ENCODE peak calls at places on chromosomes 11 and 22, in seven cellular contexts. One of them, this sample, is unnamed.

GRCh38 chr11:32821517-32821916 is 8.2 kb upstream of the PRRG4 start:
- DNase-seq in Caco-2: no peak
- DNase-seq in epithelial cell of esophagus: peak; percentile 91
- DNase-seq in SK-N-SH: no peak
- DNase-seq in fibroblast of the aortic adventitia: no peak
- DNase-seq in astrocyte of the cerebellum: no peak
- DNase-seq in GM23338: no peak
- DNase-seq in this sample: peak; percentile 29

GRCh38 chr11:96145163-96145585 is 197.8 kb downstream of the MAML2 start:
- DNase-seq in Caco-2: peak; percentile 47
- DNase-seq in epithelial cell of esophagus: no peak
- DNase-seq in SK-N-SH: no peak
- DNase-seq in fibroblast of the aortic adventitia: peak; percentile 33
- DNase-seq in astrocyte of the cerebellum: no peak
- DNase-seq in GM23338: no peak
- DNase-seq in this sample: peak; percentile 54

GRCh38 chr11:59899532-59899931 is 20.9 kb downstream of the OOSP3 start:
- DNase-seq in Caco-2: no peak
- DNase-seq in epithelial cell of esophagus: no peak
- DNase-seq in SK-N-SH: no peak
- DNase-seq in fibroblast of the aortic adventitia: no peak
- DNase-seq in astrocyte of the cerebellum: no peak
- DNase-seq in GM23338: peak; percentile 27
- DNase-seq in this sample: peak; percentile 43

GRCh38 chr11:75100314-75100713 is 3.6 kb upstream of the OR2AT4 start:
- DNase-seq in Caco-2: no peak
- DNase-seq in epithelial cell of esophagus: peak; percentile 72
- DNase-seq in SK-N-SH: no peak
- DNase-seq in fibroblast of the aortic adventitia: peak; percentile 51
- DNase-seq in astrocyte of the cerebellum: no peak
- DNase-seq in GM23338: no peak
- DNase-seq in this sample: no peak

GRCh38 chr22:49838771-49839717 is 11.4 kb upstream of the BRD1 start:
- DNase-seq in Caco-2: no peak
- DNase-seq in epithelial cell of esophagus: no peak
- DNase-seq in SK-N-SH: no peak
- DNase-seq in fibroblast of the aortic adventitia: no peak
- DNase-seq in astrocyte of the cerebellum: no peak
- DNase-seq in GM23338: peak; percentile 77
- DNase-seq in this sample: no peak

GRCh38 chr22:27347951-27348350 is 453.6 kb downstream of the MN1 start:
- DNase-seq in Caco-2: no peak
- DNase-seq in epithelial cell of esophagus: no peak
- DNase-seq in SK-N-SH: no peak
- DNase-seq in fibroblast of the aortic adventitia: no peak
- DNase-seq in astrocyte of the cerebellum: peak; percentile 22
- DNase-seq in GM23338: no peak
- DNase-seq in this sample: no peak

GRCh38 chr11:91081440-91082088 is 858.7 kb upstream of the CHORDC1 start:
- DNase-seq in Caco-2: no peak
- DNase-seq in epithelial cell of esophagus: peak; percentile 89
- DNase-seq in SK-N-SH: no peak
- DNase-seq in fibroblast of the aortic adventitia: peak; percentile 25
- DNase-seq in astrocyte of the cerebellum: peak; percentile 5
- DNase-seq in GM23338: no peak
- DNase-seq in this sample: peak; percentile 79

GRCh38 chr11:117972589-117973445 is 13.4 kb upstream of the IL10RA start:
- DNase-seq in Caco-2: no peak
- DNase-seq in epithelial cell of esophagus: no peak
- DNase-seq in SK-N-SH: no peak
- DNase-seq in fibroblast of the aortic adventitia: no peak
- DNase-seq in astrocyte of the cerebellum: no peak
- DNase-seq in GM23338: no peak
- DNase-seq in this sample: no peak

GRCh38 chr11:6225896-6226295 is 8.5 kb downstream of the FHIP1B start:
- DNase-seq in Caco-2: no peak
- DNase-seq in epithelial cell of esophagus: no peak
- DNase-seq in SK-N-SH: no peak
- DNase-seq in fibroblast of the aortic adventitia: no peak
- DNase-seq in astrocyte of the cerebellum: no peak
- DNase-seq in GM23338: no peak
- DNase-seq in this sample: no peak

GRCh38 chr11:6233984-6234313 is 487 bp downstream of the FHIP1B start:
- DNase-seq in Caco-2: no peak
- DNase-seq in epithelial cell of esophagus: no peak
- DNase-seq in SK-N-SH: no peak
- DNase-seq in fibroblast of the aortic adventitia: no peak
- DNase-seq in astrocyte of the cerebellum: no peak
- DNase-seq in GM23338: no peak
- DNase-seq in this sample: no peak

GRCh38 chr11:6232899-6233298 is 1.5 kb downstream of the FHIP1B start:
- DNase-seq in Caco-2: no peak
- DNase-seq in epithelial cell of esophagus: no peak
- DNase-seq in SK-N-SH: no peak
- DNase-seq in fibroblast of the aortic adventitia: no peak
- DNase-seq in astrocyte of the cerebellum: no peak
- DNase-seq in GM23338: no peak
- DNase-seq in this sample: peak; percentile 14

GRCh38 chr11:6228520-6228919 is 5.9 kb downstream of the FHIP1B start:
- DNase-seq in Caco-2: no peak
- DNase-seq in epithelial cell of esophagus: no peak
- DNase-seq in SK-N-SH: no peak
- DNase-seq in fibroblast of the aortic adventitia: no peak
- DNase-seq in astrocyte of the cerebellum: no peak
- DNase-seq in GM23338: no peak
- DNase-seq in this sample: no peak

GRCh38 chr11:6229911-6230310 is 4.5 kb downstream of the FHIP1B start:
- DNase-seq in Caco-2: peak; percentile 61
- DNase-seq in epithelial cell of esophagus: no peak
- DNase-seq in SK-N-SH: no peak
- DNase-seq in fibroblast of the aortic adventitia: no peak
- DNase-seq in astrocyte of the cerebellum: no peak
- DNase-seq in GM23338: no peak
- DNase-seq in this sample: no peak
- H3K4me3 ChIP-seq in Caco-2: peak overlapping the region; percentile 21
- H3K4me3 ChIP-seq in epithelial cell of esophagus: no peak overlapping the region
- H3K4me3 ChIP-seq in SK-N-SH: no peak overlapping the region
- H3K4me3 ChIP-seq in fibroblast of the aortic adventitia: no peak overlapping the region
- H3K4me3 ChIP-seq in astrocyte of the cerebellum: no peak overlapping the region
- H3K4me3 ChIP-seq in GM23338: no peak overlapping the region
- H3K4me3 ChIP-seq in this sample: no peak overlapping the region

GRCh38 chr22:43476341-43476740 is 64.5 kb downstream of the MPPED1 start:
- DNase-seq in Caco-2: no peak
- DNase-seq in epithelial cell of esophagus: no peak
- DNase-seq in SK-N-SH: no peak
- DNase-seq in fibroblast of the aortic adventitia: no peak
- DNase-seq in astrocyte of the cerebellum: no peak
- DNase-seq in GM23338: peak; percentile 49
- DNase-seq in this sample: no peak
- TF ChIP-seq CTCF in Caco-2: no peak
- TF ChIP-seq CTCF in epithelial cell of esophagus: no peak
- TF ChIP-seq CTCF in SK-N-SH: no peak
- TF ChIP-seq CTCF in fibroblast of the aortic adventitia: no peak
- TF ChIP-seq CTCF in astrocyte of the cerebellum: no peak
- TF ChIP-seq CTCF in GM23338: no peak
- TF ChIP-seq CTCF in this sample: no peak

DNA sequence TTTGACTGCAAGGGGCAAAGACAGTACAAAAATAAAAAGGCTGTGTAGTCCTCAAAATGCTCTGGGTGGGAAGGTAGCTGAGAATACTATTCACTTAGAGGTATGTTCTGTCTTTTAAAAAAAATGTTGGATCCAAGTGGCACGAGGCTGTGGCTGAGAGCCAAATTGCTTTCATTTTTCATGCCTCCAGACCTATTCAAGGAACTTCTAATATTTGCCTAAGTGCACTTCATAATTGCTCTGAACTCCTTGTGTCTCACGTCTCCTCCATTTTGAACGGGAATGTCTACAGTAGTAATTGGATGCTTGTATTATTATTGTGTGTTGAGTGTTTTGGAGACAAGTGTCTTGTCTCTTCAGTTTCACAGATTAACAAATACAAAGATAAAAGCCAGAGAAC is 19.2 kb upstream of the SLC22A25 start:
- DNase-seq in Caco-2: no peak
- DNase-seq in epithelial cell of esophagus: no peak
- DNase-seq in SK-N-SH: no peak
- DNase-seq in fibroblast of the aortic adventitia: no peak
- DNase-seq in astrocyte of the cerebellum: no peak
- DNase-seq in GM23338: no peak
- DNase-seq in this sample: no peak
- H3K4me3 ChIP-seq in Caco-2: no peak overlapping the region
- H3K4me3 ChIP-seq in epithelial cell of esophagus: no peak overlapping the region
- H3K4me3 ChIP-seq in SK-N-SH: no peak overlapping the region
- H3K4me3 ChIP-seq in fibroblast of the aortic adventitia: no peak overlapping the region
- H3K4me3 ChIP-seq in astrocyte of the cerebellum: no peak overlapping the region
- H3K4me3 ChIP-seq in GM23338: no peak overlapping the region
- H3K4me3 ChIP-seq in this sample: no peak overlapping the region

GRCh38 chr11:82225930-82226329 is 507.7 kb downstream of the FAM181B start:
- DNase-seq in Caco-2: no peak
- DNase-seq in epithelial cell of esophagus: peak; percentile 4
- DNase-seq in SK-N-SH: no peak
- DNase-seq in fibroblast of the aortic adventitia: no peak
- DNase-seq in astrocyte of the cerebellum: no peak
- DNase-seq in GM23338: peak; percentile 36
- DNase-seq in this sample: no peak
- TF ChIP-seq CTCF in Caco-2: no peak
- TF ChIP-seq CTCF in epithelial cell of esophagus: no peak
- TF ChIP-seq CTCF in SK-N-SH: no peak
- TF ChIP-seq CTCF in fibroblast of the aortic adventitia: no peak
- TF ChIP-seq CTCF in astrocyte of the cerebellum: no peak
- TF ChIP-seq CTCF in GM23338: peak; percentile 46
- TF ChIP-seq CTCF in this sample: no peak

GRCh38 chr11:71999360-71999759 is 651 bp downstream of the IL18BP start:
- DNase-seq in Caco-2: no peak
- DNase-seq in epithelial cell of esophagus: no peak
- DNase-seq in SK-N-SH: no peak
- DNase-seq in fibroblast of the aortic adventitia: peak; percentile 67
- DNase-seq in astrocyte of the cerebellum: peak; percentile 11
- DNase-seq in GM23338: no peak
- DNase-seq in this sample: peak; percentile 29

GRCh38 chr11:71997594-71997993 is 1.1 kb upstream of the IL18BP start:
- DNase-seq in Caco-2: no peak
- DNase-seq in epithelial cell of esophagus: no peak
- DNase-seq in SK-N-SH: no peak
- DNase-seq in fibroblast of the aortic adventitia: no peak
- DNase-seq in astrocyte of the cerebellum: no peak
- DNase-seq in GM23338: no peak
- DNase-seq in this sample: no peak

GRCh38 chr11:71998649-71999310 is at the start of gene IL18BP:
- DNase-seq in Caco-2: no peak
- DNase-seq in epithelial cell of esophagus: no peak
- DNase-seq in SK-N-SH: no peak
- DNase-seq in fibroblast of the aortic adventitia: no peak
- DNase-seq in astrocyte of the cerebellum: no peak
- DNase-seq in GM23338: no peak
- DNase-seq in this sample: no peak

GRCh38 chr11:71996946-71997345 is 1.8 kb upstream of the IL18BP start:
- DNase-seq in Caco-2: no peak
- DNase-seq in epithelial cell of esophagus: no peak
- DNase-seq in SK-N-SH: no peak
- DNase-seq in fibroblast of the aortic adventitia: no peak
- DNase-seq in astrocyte of the cerebellum: no peak
- DNase-seq in GM23338: no peak
- DNase-seq in this sample: no peak

GRCh38 chr11:71998061-71998460 is 648 bp upstream of the IL18BP start:
- DNase-seq in Caco-2: no peak
- DNase-seq in epithelial cell of esophagus: no peak
- DNase-seq in SK-N-SH: no peak
- DNase-seq in fibroblast of the aortic adventitia: no peak
- DNase-seq in astrocyte of the cerebellum: no peak
- DNase-seq in GM23338: no peak
- DNase-seq in this sample: no peak
- H3K4me3 ChIP-seq in Caco-2: no peak overlapping the region
- H3K4me3 ChIP-seq in epithelial cell of esophagus: no peak overlapping the region
- H3K4me3 ChIP-seq in SK-N-SH: no peak overlapping the region
- H3K4me3 ChIP-seq in fibroblast of the aortic adventitia: no peak overlapping the region
- H3K4me3 ChIP-seq in astrocyte of the cerebellum: no peak overlapping the region
- H3K4me3 ChIP-seq in GM23338: no peak overlapping the region
- H3K4me3 ChIP-seq in this sample: no peak overlapping the region

GRCh38 chr11:6900327-6900999 is 8.2 kb upstream of the OR2D2 start:
- DNase-seq in Caco-2: no peak
- DNase-seq in epithelial cell of esophagus: peak; percentile 21
- DNase-seq in SK-N-SH: no peak
- DNase-seq in fibroblast of the aortic adventitia: no peak
- DNase-seq in astrocyte of the cerebellum: no peak
- DNase-seq in GM23338: peak; percentile 11
- DNase-seq in this sample: peak; percentile 5
- TF ChIP-seq CTCF in Caco-2: no peak
- TF ChIP-seq CTCF in epithelial cell of esophagus: peak; percentile 12
- TF ChIP-seq CTCF in SK-N-SH: no peak
- TF ChIP-seq CTCF in fibroblast of the aortic adventitia: no peak
- TF ChIP-seq CTCF in astrocyte of the cerebellum: no peak
- TF ChIP-seq CTCF in GM23338: peak; percentile 48
- TF ChIP-seq CTCF in this sample: no peak

DNA sequence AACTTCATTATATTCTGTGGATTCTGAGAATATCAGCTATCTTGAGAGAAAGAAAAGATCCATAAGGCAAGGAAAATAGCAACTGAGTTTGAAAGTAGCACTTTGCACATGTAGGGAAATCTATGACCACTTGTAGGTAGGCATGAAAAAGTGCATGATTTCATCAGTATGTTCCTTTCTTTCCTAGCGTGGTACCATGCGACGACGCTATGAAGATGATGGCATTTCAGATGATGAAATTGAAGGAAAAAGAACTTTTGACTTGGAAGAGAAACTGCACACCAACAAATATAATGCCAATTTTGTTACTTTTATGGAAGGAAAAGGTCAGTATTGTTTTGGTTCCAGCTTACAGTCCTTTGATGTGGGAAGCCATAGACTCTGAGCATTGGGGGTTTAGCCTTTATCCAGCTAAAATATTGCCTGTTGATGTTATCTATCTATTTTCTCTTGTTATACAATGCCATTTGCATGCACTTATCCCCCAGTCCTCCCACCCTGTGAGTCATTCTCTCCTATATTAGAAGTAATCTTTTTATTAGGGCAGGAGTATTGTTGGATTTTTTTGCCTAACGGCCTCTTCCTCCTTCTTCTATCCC is 60.9 kb downstream of the KDM2A start:
- DNase-seq in Caco-2: no peak
- DNase-seq in epithelial cell of esophagus: no peak
- DNase-seq in SK-N-SH: peak; percentile 17
- DNase-seq in fibroblast of the aortic adventitia: peak; percentile 49
- DNase-seq in astrocyte of the cerebellum: no peak
- DNase-seq in GM23338: no peak
- DNase-seq in this sample: no peak
- H3K4me3 ChIP-seq in Caco-2: no peak overlapping the region
- H3K4me3 ChIP-seq in epithelial cell of esophagus: no peak overlapping the region
- H3K4me3 ChIP-seq in SK-N-SH: no peak overlapping the region
- H3K4me3 ChIP-seq in fibroblast of the aortic adventitia: no peak overlapping the region
- H3K4me3 ChIP-seq in astrocyte of the cerebellum: no peak overlapping the region
- H3K4me3 ChIP-seq in GM23338: no peak overlapping the region
- H3K4me3 ChIP-seq in this sample: no peak overlapping the region

GRCh38 chr11:86641537-86642270 is 30.7 kb downstream of the ME3 start:
- DNase-seq in Caco-2: no peak
- DNase-seq in epithelial cell of esophagus: no peak
- DNase-seq in SK-N-SH: no peak
- DNase-seq in fibroblast of the aortic adventitia: peak; percentile 64
- DNase-seq in astrocyte of the cerebellum: no peak
- DNase-seq in GM23338: no peak
- DNase-seq in this sample: no peak
- TF ChIP-seq CTCF in Caco-2: no peak
- TF ChIP-seq CTCF in epithelial cell of esophagus: no peak
- TF ChIP-seq CTCF in SK-N-SH: no peak
- TF ChIP-seq CTCF in fibroblast of the aortic adventitia: peak; percentile 25
- TF ChIP-seq CTCF in astrocyte of the cerebellum: no peak
- TF ChIP-seq CTCF in GM23338: no peak
- TF ChIP-seq CTCF in this sample: no peak